ENCODE peak calls at places on chromosomes 13 and 19, in four cellular contexts. A, I, Y and W are unnamed samples.
A peak's percentile ranks its signal among the peaks of the same experiment; 100 is the strongest.

GRCh38 chr13:40596484-40596883 is 70.0 kb downstream of the FOXO1 start:
- DNase-seq in A (no peak), I (no peak), Y (no peak), W (no peak)

GRCh38 chr19:18456974-18457373 is 19.0 kb upstream of the ISYNA1 start:
- DNase-seq in A (no peak), I (peak; percentile 93), Y (no peak), W (no peak)

GRCh38 chr19:9806781-9807180 is 12.1 kb downstream of the FBXL12 start:
- DNase-seq in A (no peak), I (no peak), Y (no peak), W (no peak)

GRCh38 chr13:74203576-74203975 is 69.4 kb upstream of the KLF12 start:
- DNase-seq in A (no peak), I (no peak), Y (no peak), W (no peak)

GRCh38 chr13:22594041-22594440 is 586.7 kb upstream of the SGCG start:
- DNase-seq in A (no peak), I (no peak), Y (no peak), W (no peak)

GRCh38 chr19:18109731-18110671 is 12.4 kb downstream of the MAST3 start:
- DNase-seq in A (peak; percentile 78), I (peak; percentile 74), Y (peak; percentile 89), W (peak; percentile 93)

GRCh38 chr19:1910169-1910568 is 5.0 kb downstream of the ADAT3 start:
- DNase-seq in A (no peak), I (no peak), Y (no peak), W (no peak)

GRCh38 chr19:51637362-51637978 is 7.3 kb upstream of the SIGLEC5 start:
- DNase-seq in A (no peak), I (no peak), Y (no peak), W (peak; percentile 64)

GRCh38 chr19:4537953-4538600 is 1.8 kb downstream of the LRG1 start:
- DNase-seq in A (peak; percentile 77), I (no peak), Y (no peak), W (peak; percentile 87)

GRCh38 chr19:21568816-21569496 is 63.6 kb downstream of the ZNF429 start:
- DNase-seq in A (no peak), I (peak; percentile 94), Y (peak; percentile 63), W (peak; percentile 66)

GRCh38 chr13:112697756-112698655 is 8.2 kb downstream of the ATP11A start:
- DNase-seq in A (peak; percentile 41), I (peak; percentile 59), Y (peak; percentile 28), W (peak; percentile 63)

GRCh38 chr13:100266026-100266425 is 177.1 kb downstream of the PCCA start:
- DNase-seq in A (no peak), I (no peak), Y (no peak), W (no peak)

GRCh38 chr19:5903502-5904301 is at the start of gene NDUFA11:
- DNase-seq in A (peak; percentile 99), I (peak; percentile 100), Y (peak; percentile 99), W (peak; percentile 98)

GRCh38 chr19:38693380-38694223 is 46.2 kb downstream of the ACTN4 start:
- DNase-seq in A (peak; percentile 84), I (no peak), Y (no peak), W (peak; percentile 83)

GRCh38 chr19:54041969-54042606 is 21.6 kb downstream of the VSTM1 start:
- DNase-seq in A (peak; percentile 71), I (no peak), Y (no peak), W (peak; percentile 37)

GRCh38 chr19:18306903-18307681 is 15.8 kb downstream of the LSM4 start:
- DNase-seq in A (peak; percentile 55), I (no peak), Y (peak; percentile 50), W (peak; percentile 68)

GRCh38 chr13:24043590-24044350 is 116.8 kb upstream of the SPATA13 start:
- DNase-seq in A (no peak), I (no peak), Y (no peak), W (no peak)

GRCh38 chr19:39842693-39843435 is 3.3 kb downstream of the FBL start:
- DNase-seq in A (no peak), I (no peak), Y (no peak), W (no peak)
- H3K4me3 ChIP-seq in A (no peak overlapping the region), I (no peak overlapping the region), Y (no peak overlapping the region), W (no peak overlapping the region)

GRCh38 chr13:33009019-33009418 is 7.2 kb upstream of the KL start:
- DNase-seq in A (no peak), I (no peak), Y (no peak), W (no peak)
- H3K4me3 ChIP-seq in A (no peak overlapping the region), I (no peak overlapping the region), Y (no peak overlapping the region), W (no peak overlapping the region)

GRCh38 chr19:15550273-15550672 is 41.9 kb downstream of the CYP4F22 start:
- DNase-seq in A (no peak), I (no peak), Y (no peak), W (no peak)

GRCh38 chr19:15550847-15551182 is 42.5 kb downstream of the CYP4F22 start:
- DNase-seq in A (peak; percentile 59), I (no peak), Y (no peak), W (no peak)

GRCh38 chr19:15549581-15549980 is 41.3 kb downstream of the CYP4F22 start:
- DNase-seq in A (no peak), I (no peak), Y (no peak), W (no peak)

GRCh38 chr19:15548648-15549047 is 40.3 kb downstream of the CYP4F22 start:
- DNase-seq in A (no peak), I (no peak), Y (no peak), W (no peak)

GRCh38 chr19:15551183-15552004 is 43.1 kb downstream of the CYP4F22 start:
- DNase-seq in A (peak; percentile 97), I (no peak), Y (peak; percentile 54), W (peak; percentile 77)
- H3K4me3 ChIP-seq in A (no peak overlapping the region), I (peak overlapping the region; percentile 35), Y (peak overlapping the region; percentile 41), W (no peak overlapping the region)

GRCh38 chr19:11890634-11891033 is 3.1 kb downstream of the ZNF69 start:
- DNase-seq in A (no peak), I (no peak), Y (no peak), W (no peak)
- H3K4me3 ChIP-seq in A (peak overlapping the region; percentile 94), I (no peak overlapping the region), Y (no peak overlapping the region), W (no peak overlapping the region)

GRCh38 chr19:35213678-35214632 is 14.6 kb downstream of the FAM187B start:
- DNase-seq in A (peak; percentile 11), I (peak; percentile 82), Y (peak; percentile 70), W (no peak)
- H3K4me3 ChIP-seq in A (no peak overlapping the region), I (no peak overlapping the region), Y (no peak overlapping the region), W (no peak overlapping the region)

GRCh38 chr19:57583104-57583520 is 833 bp upstream of the ZIK1 start:
- DNase-seq in A (no peak), I (no peak), Y (no peak), W (no peak)
- H3K4me3 ChIP-seq in A (peak overlapping the region; percentile 94), I (peak overlapping the region; percentile 69), Y (peak overlapping the region; percentile 64), W (peak overlapping the region; percentile 76)